ENCODE peak calls at places on chromosome 21, in seven cellular contexts. One of them, this sample, is unnamed.

GRCh38 chr21:45937721-45938452 is 43.7 kb upstream of the COL6A1 start:
- DNase-seq in Peyer's patch: no peak
- DNase-seq in heart left ventricle: no peak
- DNase-seq in caudate nucleus: no peak
- DNase-seq in transverse colon: no peak
- DNase-seq in ovary: no peak
- DNase-seq in CD8-positive, alpha-beta memory T cell: no peak
- DNase-seq in this sample: no peak

GRCh38 chr21:46083271-46084040 is 14.5 kb upstream of the COL6A2 start:
- DNase-seq in caudate nucleus: no peak
- DNase-seq in ovary: peak; percentile 61
- DNase-seq in transverse colon: no peak
- DNase-seq in heart left ventricle: peak; percentile 27
- DNase-seq in CD8-positive, alpha-beta memory T cell: no peak
- DNase-seq in Peyer's patch: no peak
- DNase-seq in this sample: no peak

GRCh38 chr21:29350246-29350779 is 51.6 kb downstream of the BACH1 start:
- DNase-seq in ovary: no peak
- DNase-seq in heart left ventricle: no peak
- DNase-seq in caudate nucleus: no peak
- DNase-seq in Peyer's patch: no peak
- DNase-seq in transverse colon: no peak
- DNase-seq in CD8-positive, alpha-beta memory T cell: no peak
- DNase-seq in this sample: no peak

GRCh38 chr21:28126521-28127317 is 866.0 kb downstream of the LTN1 start:
- DNase-seq in Peyer's patch: no peak
- DNase-seq in ovary: no peak
- DNase-seq in CD8-positive, alpha-beta memory T cell: no peak
- DNase-seq in transverse colon: no peak
- DNase-seq in heart left ventricle: no peak
- DNase-seq in caudate nucleus: no peak
- DNase-seq in this sample: no peak

GRCh38 chr21:23977971-23978370 is 1629.3 kb downstream of the MRPL39 start:
- DNase-seq in Peyer's patch: no peak
- DNase-seq in heart left ventricle: no peak
- DNase-seq in caudate nucleus: no peak
- DNase-seq in transverse colon: no peak
- DNase-seq in CD8-positive, alpha-beta memory T cell: no peak
- DNase-seq in ovary: no peak
- DNase-seq in this sample: no peak

GRCh38 chr21:46557469-46557868 is 47.4 kb downstream of the S100B start:
- DNase-seq in caudate nucleus: no peak
- DNase-seq in transverse colon: no peak
- DNase-seq in heart left ventricle: no peak
- DNase-seq in Peyer's patch: no peak
- DNase-seq in CD8-positive, alpha-beta memory T cell: no peak
- DNase-seq in ovary: no peak
- DNase-seq in this sample: no peak

GRCh38 chr21:20661745-20662470 is 336.3 kb upstream of the NCAM2 start:
- DNase-seq in CD8-positive, alpha-beta memory T cell: no peak
- DNase-seq in caudate nucleus: no peak
- DNase-seq in ovary: no peak
- DNase-seq in heart left ventricle: no peak
- DNase-seq in transverse colon: no peak
- DNase-seq in Peyer's patch: no peak
- DNase-seq in this sample: no peak

GRCh38 chr21:28944296-28944695 is 48.4 kb downstream of the LTN1 start:
- DNase-seq in CD8-positive, alpha-beta memory T cell: no peak
- DNase-seq in heart left ventricle: no peak
- DNase-seq in ovary: no peak
- DNase-seq in Peyer's patch: no peak
- DNase-seq in caudate nucleus: no peak
- DNase-seq in transverse colon: no peak
- DNase-seq in this sample: no peak

GRCh38 chr21:27569831-27570230 is 602.9 kb upstream of the ADAMTS5 start:
- DNase-seq in CD8-positive, alpha-beta memory T cell: no peak
- DNase-seq in heart left ventricle: no peak
- DNase-seq in Peyer's patch: no peak
- DNase-seq in transverse colon: no peak
- DNase-seq in ovary: no peak
- DNase-seq in caudate nucleus: no peak
- DNase-seq in this sample: no peak

GRCh38 chr21:38817371-38818335 is 11.9 kb downstream of the ETS2 start:
- DNase-seq in ovary: no peak
- DNase-seq in CD8-positive, alpha-beta memory T cell: no peak
- DNase-seq in caudate nucleus: peak; percentile 9
- DNase-seq in Peyer's patch: peak; percentile 75
- DNase-seq in heart left ventricle: no peak
- DNase-seq in transverse colon: peak; percentile 47
- DNase-seq in this sample: no peak

GRCh38 chr21:46065215-46065992 is 32.5 kb upstream of the COL6A2 start:
- DNase-seq in heart left ventricle: peak; percentile 79
- DNase-seq in transverse colon: peak; percentile 55
- DNase-seq in Peyer's patch: peak; percentile 62
- DNase-seq in caudate nucleus: no peak
- DNase-seq in ovary: peak; percentile 63
- DNase-seq in CD8-positive, alpha-beta memory T cell: no peak
- DNase-seq in this sample: peak; percentile 46

GRCh38 chr21:39003982-39004775 is 179.1 kb downstream of the PSMG1 start:
- DNase-seq in heart left ventricle: no peak
- DNase-seq in caudate nucleus: no peak
- DNase-seq in transverse colon: no peak
- DNase-seq in Peyer's patch: no peak
- DNase-seq in ovary: no peak
- DNase-seq in CD8-positive, alpha-beta memory T cell: no peak
- DNase-seq in this sample: peak; percentile 56

GRCh38 chr21:36981977-36982700 is 15.7 kb upstream of the HLCS start:
- DNase-seq in caudate nucleus: no peak
- DNase-seq in CD8-positive, alpha-beta memory T cell: no peak
- DNase-seq in heart left ventricle: no peak
- DNase-seq in ovary: no peak
- DNase-seq in Peyer's patch: no peak
- DNase-seq in transverse colon: no peak
- DNase-seq in this sample: no peak

GRCh38 chr21:28485301-28486022 is 507.2 kb downstream of the LTN1 start:
- DNase-seq in transverse colon: no peak
- DNase-seq in CD8-positive, alpha-beta memory T cell: no peak
- DNase-seq in heart left ventricle: no peak
- DNase-seq in Peyer's patch: no peak
- DNase-seq in caudate nucleus: no peak
- DNase-seq in ovary: no peak
- DNase-seq in this sample: no peak

GRCh38 chr21:16532841-16533240 is 803.1 kb downstream of the USP25 start:
- DNase-seq in Peyer's patch: no peak
- DNase-seq in CD8-positive, alpha-beta memory T cell: no peak
- DNase-seq in ovary: no peak
- DNase-seq in heart left ventricle: no peak
- DNase-seq in caudate nucleus: no peak
- DNase-seq in transverse colon: no peak
- DNase-seq in this sample: no peak

GRCh38 chr21:45856422-45856821 is 125.1 kb upstream of the COL6A1 start:
- DNase-seq in CD8-positive, alpha-beta memory T cell: no peak
- DNase-seq in Peyer's patch: no peak
- DNase-seq in heart left ventricle: no peak
- DNase-seq in ovary: no peak
- DNase-seq in transverse colon: no peak
- DNase-seq in caudate nucleus: no peak
- DNase-seq in this sample: no peak

GRCh38 chr21:38569733-38570132 is 71.5 kb upstream of the ERG start:
- DNase-seq in heart left ventricle: no peak
- DNase-seq in ovary: no peak
- DNase-seq in caudate nucleus: no peak
- DNase-seq in Peyer's patch: no peak
- DNase-seq in transverse colon: no peak
- DNase-seq in CD8-positive, alpha-beta memory T cell: no peak
- DNase-seq in this sample: no peak

GRCh38 chr21:46424062-46424591 is 34.6 kb upstream of the DIP2A start:
- DNase-seq in CD8-positive, alpha-beta memory T cell: peak; percentile 69
- DNase-seq in transverse colon: no peak
- DNase-seq in ovary: no peak
- DNase-seq in Peyer's patch: no peak
- DNase-seq in caudate nucleus: no peak
- DNase-seq in heart left ventricle: no peak
- DNase-seq in this sample: no peak

DNA sequence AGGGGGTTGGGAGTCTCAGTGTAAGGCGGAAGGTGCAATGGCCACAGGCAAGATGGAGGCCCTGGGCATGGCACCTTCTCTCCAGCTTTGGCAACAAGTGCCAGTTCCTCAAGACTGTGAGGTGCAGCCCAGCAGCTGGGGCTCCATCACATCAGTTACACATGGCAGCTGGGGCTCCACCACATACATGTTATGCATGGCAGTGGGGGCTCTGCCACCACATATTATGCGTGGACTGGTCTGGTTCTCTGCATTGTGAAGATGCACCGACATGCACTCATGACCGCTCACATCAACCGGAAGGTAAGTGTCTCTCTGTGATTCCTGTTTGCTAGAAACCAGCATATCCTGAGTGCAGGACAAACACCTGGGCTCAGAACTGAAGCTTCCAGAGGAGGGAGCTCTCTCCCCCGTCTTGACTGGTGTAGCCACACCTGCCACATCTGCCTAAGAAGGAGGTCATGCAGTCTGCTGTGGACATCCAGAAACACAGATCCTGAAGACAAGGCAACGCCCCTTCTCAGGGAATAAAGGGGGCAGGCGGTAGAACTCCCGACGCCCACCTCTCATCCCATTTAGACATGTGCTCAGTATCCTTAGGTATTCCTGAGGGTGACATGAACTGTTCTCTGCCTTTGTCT is 104.1 kb upstream of the TMPRSS2 start:
- DNase-seq in caudate nucleus: no peak
- DNase-seq in heart left ventricle: no peak
- DNase-seq in CD8-positive, alpha-beta memory T cell: no peak
- DNase-seq in transverse colon: peak; percentile 77
- DNase-seq in Peyer's patch: peak; percentile 75
- DNase-seq in ovary: no peak
- DNase-seq in this sample: no peak
- H3K27ac ChIP-seq in caudate nucleus: no peak overlapping the region
- H3K27ac ChIP-seq in heart left ventricle: no peak overlapping the region
- H3K27ac ChIP-seq in CD8-positive, alpha-beta memory T cell: no peak overlapping the region
- H3K27ac ChIP-seq in transverse colon: peak overlapping the region; percentile 57
- H3K27ac ChIP-seq in Peyer's patch: no peak overlapping the region
- H3K27ac ChIP-seq in ovary: peak overlapping the region; percentile 22
- H3K27ac ChIP-seq in this sample: peak overlapping the region; percentile 96

GRCh38 chr21:33414926-33415325 is 11.7 kb downstream of the IFNGR2 start:
- DNase-seq in heart left ventricle: no peak
- DNase-seq in ovary: no peak
- DNase-seq in caudate nucleus: no peak
- DNase-seq in Peyer's patch: no peak
- DNase-seq in transverse colon: no peak
- DNase-seq in CD8-positive, alpha-beta memory T cell: no peak
- DNase-seq in this sample: no peak

GRCh38 chr21:33414068-33414467 is 10.9 kb downstream of the IFNGR2 start:
- DNase-seq in Peyer's patch: no peak
- DNase-seq in CD8-positive, alpha-beta memory T cell: no peak
- DNase-seq in transverse colon: no peak
- DNase-seq in heart left ventricle: no peak
- DNase-seq in caudate nucleus: no peak
- DNase-seq in ovary: no peak
- DNase-seq in this sample: no peak

GRCh38 chr21:33418686-33419085 is 15.5 kb downstream of the IFNGR2 start:
- DNase-seq in transverse colon: no peak
- DNase-seq in caudate nucleus: no peak
- DNase-seq in Peyer's patch: peak; percentile 72
- DNase-seq in heart left ventricle: peak; percentile 76
- DNase-seq in CD8-positive, alpha-beta memory T cell: no peak
- DNase-seq in ovary: peak; percentile 76
- DNase-seq in this sample: no peak

GRCh38 chr21:33411949-33412430 is 8.8 kb downstream of the IFNGR2 start:
- DNase-seq in ovary: no peak
- DNase-seq in CD8-positive, alpha-beta memory T cell: no peak
- DNase-seq in transverse colon: peak; percentile 68
- DNase-seq in heart left ventricle: no peak
- DNase-seq in Peyer's patch: peak; percentile 73
- DNase-seq in caudate nucleus: no peak
- DNase-seq in this sample: no peak

DNA sequence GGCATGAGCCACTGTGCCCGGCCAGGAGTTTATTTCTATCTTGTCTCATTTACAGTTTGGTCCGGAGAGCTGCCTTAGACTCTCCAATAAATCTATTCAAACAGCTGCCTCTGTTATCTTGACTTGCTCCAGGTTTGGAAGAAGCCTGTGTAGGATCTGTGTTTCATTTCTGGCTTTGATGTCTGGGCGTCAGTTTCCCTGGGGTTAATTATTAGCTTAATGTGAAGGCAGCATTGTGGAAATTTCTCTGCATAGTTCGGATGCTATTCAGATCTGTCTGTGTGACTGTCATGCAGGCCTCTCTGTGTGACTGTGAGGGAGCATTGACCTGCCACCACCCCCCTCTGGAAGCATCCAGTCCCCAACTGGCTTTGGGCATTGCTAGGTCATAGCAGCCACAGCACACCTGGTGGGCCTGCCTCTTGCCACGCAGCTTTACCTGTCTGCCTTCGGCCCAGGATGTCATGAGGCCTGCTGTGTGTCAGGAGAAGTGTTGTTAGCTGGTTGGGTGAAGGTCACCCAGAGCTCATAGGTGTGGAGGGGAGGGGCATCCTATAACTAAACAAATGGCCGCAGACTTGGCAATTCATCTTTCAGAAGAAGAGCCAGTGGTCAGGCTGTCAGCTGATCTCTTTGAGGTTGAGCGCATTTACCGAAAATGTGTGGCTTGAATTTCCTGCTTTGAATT is 9.8 kb downstream of the IFNGR2 start:
- DNase-seq in CD8-positive, alpha-beta memory T cell: no peak
- DNase-seq in transverse colon: peak; percentile 58
- DNase-seq in heart left ventricle: no peak
- DNase-seq in ovary: peak; percentile 10
- DNase-seq in Peyer's patch: peak; percentile 79
- DNase-seq in caudate nucleus: no peak
- DNase-seq in this sample: no peak
- H3K27ac ChIP-seq in CD8-positive, alpha-beta memory T cell: no peak overlapping the region
- H3K27ac ChIP-seq in transverse colon: peak overlapping the region; percentile 69
- H3K27ac ChIP-seq in heart left ventricle: no peak overlapping the region
- H3K27ac ChIP-seq in ovary: no peak overlapping the region
- H3K27ac ChIP-seq in Peyer's patch: peak overlapping the region; percentile 76
- H3K27ac ChIP-seq in caudate nucleus: peak overlapping the region; percentile 71
- H3K27ac ChIP-seq in this sample: no peak overlapping the region

GRCh38 chr21:40388046-40388445 is 458.9 kb downstream of the DSCAM start:
- DNase-seq in heart left ventricle: no peak
- DNase-seq in caudate nucleus: no peak
- DNase-seq in transverse colon: no peak
- DNase-seq in Peyer's patch: no peak
- DNase-seq in CD8-positive, alpha-beta memory T cell: no peak
- DNase-seq in ovary: no peak
- DNase-seq in this sample: no peak
- H3K27ac ChIP-seq in heart left ventricle: no peak overlapping the region
- H3K27ac ChIP-seq in caudate nucleus: no peak overlapping the region
- H3K27ac ChIP-seq in transverse colon: no peak overlapping the region
- H3K27ac ChIP-seq in Peyer's patch: no peak overlapping the region
- H3K27ac ChIP-seq in CD8-positive, alpha-beta memory T cell: no peak overlapping the region
- H3K27ac ChIP-seq in ovary: no peak overlapping the region
- H3K27ac ChIP-seq in this sample: no peak overlapping the region

DNA sequence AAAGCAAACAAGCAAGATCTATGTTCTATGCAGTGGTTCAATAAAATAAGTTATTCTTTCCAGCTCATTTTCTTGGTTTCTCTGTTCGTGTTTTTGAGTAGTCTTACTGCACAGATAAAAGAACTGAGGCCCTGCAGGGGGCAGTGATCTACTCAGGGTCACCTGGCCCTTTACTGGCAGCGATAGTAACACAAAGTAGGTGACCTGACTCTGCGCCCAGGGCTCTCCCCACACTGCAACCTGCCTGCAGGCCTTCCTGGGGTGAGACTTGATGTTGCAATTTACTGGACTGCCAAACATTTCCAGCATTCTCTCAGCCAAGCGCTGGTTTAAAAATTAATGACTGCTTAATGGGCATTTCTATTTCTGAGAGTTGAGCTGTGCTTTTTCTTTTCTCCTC is 110.3 kb downstream of the HUNK start:
- DNase-seq in CD8-positive, alpha-beta memory T cell: no peak
- DNase-seq in ovary: no peak
- DNase-seq in transverse colon: no peak
- DNase-seq in caudate nucleus: no peak
- DNase-seq in heart left ventricle: no peak
- DNase-seq in Peyer's patch: no peak
- DNase-seq in this sample: no peak
- H3K27ac ChIP-seq in CD8-positive, alpha-beta memory T cell: no peak overlapping the region
- H3K27ac ChIP-seq in ovary: no peak overlapping the region
- H3K27ac ChIP-seq in transverse colon: no peak overlapping the region
- H3K27ac ChIP-seq in caudate nucleus: no peak overlapping the region
- H3K27ac ChIP-seq in heart left ventricle: no peak overlapping the region
- H3K27ac ChIP-seq in Peyer's patch: no peak overlapping the region
- H3K27ac ChIP-seq in this sample: no peak overlapping the region

This sample was measured in thoracic aorta.